ENCODE peak calls at places on chromosomes 7 and 10, in nine cellular contexts. D is left colon; A is non-pigmented ciliary epithelial cell; Z is RWPE1; X is H7; K is NCI-H2029 treated with DMSO at 0.1 percent for 48 hours; J is activated CD4-positive, alpha-beta T cell treated with anti-CD3 and anti-CD28 coated beads, Interleukin-2, amount 50 U/mL, for 4 hours; E is heart left ventricle; S is NCI-H2081. O is an unnamed sample.
A peak's percentile ranks its signal among the peaks of the same experiment; 100 is the strongest.

GRCh38 chr10:70508912-70509366 is 30.4 kb downstream of the PALD1 start:
- DNase-seq in D (peak; percentile 45), A (no peak), Z (no peak), X (peak; percentile 89), K (no peak), J (no peak), E (peak; percentile 74), S (peak; percentile 43), O (peak; percentile 20)

GRCh38 chr10:34403512-34403911 is 411.6 kb downstream of the PARD3 start:
- DNase-seq in D (no peak), A (no peak), Z (no peak), X (no peak), K (no peak), J (no peak), E (no peak), S (no peak), O (no peak)

GRCh38 chr7:66847879-66848810 is 72.9 kb upstream of the TMEM248 start:
- DNase-seq in D (no peak), A (peak; percentile 58), Z (peak; percentile 41), X (peak; percentile 46), K (no peak), J (no peak), E (no peak), S (peak; percentile 48), O (no peak)

GRCh38 chr7:78558571-78558970 is 760.0 kb downstream of the PHTF2 start:
- DNase-seq in D (no peak), A (no peak), Z (no peak), X (no peak), K (no peak), J (no peak), E (no peak), S (no peak), O (no peak)

GRCh38 chr7:40469481-40469880 is 334.7 kb downstream of the SUGCT start:
- DNase-seq in D (no peak), A (peak; percentile 78), Z (no peak), X (no peak), K (no peak), J (no peak), E (no peak), S (no peak), O (no peak)

GRCh38 chr7:2873146-2873545 is 29.0 kb upstream of the GNA12 start:
- DNase-seq in D (no peak), A (no peak), Z (no peak), X (no peak), K (peak; percentile 26), J (no peak), E (peak; percentile 50), S (no peak), O (no peak)

GRCh38 chr7:157488966-157489365 is 152.2 kb downstream of the DNAJB6 start:
- DNase-seq in D (no peak), A (no peak), Z (no peak), X (no peak), K (no peak), J (no peak), E (no peak), S (no peak), O (no peak)

GRCh38 chr10:130038019-130038555 is 72.5 kb downstream of the C10orf143 start:
- DNase-seq in D (no peak), A (no peak), Z (no peak), X (no peak), K (no peak), J (no peak), E (no peak), S (no peak), O (no peak)

GRCh38 chr7:10815546-10815945 is 158.1 kb upstream of the PHF14 start:
- DNase-seq in D (no peak), A (no peak), Z (no peak), X (no peak), K (peak; percentile 69), J (no peak), E (no peak), S (no peak), O (peak; percentile 6)

GRCh38 chr10:57018452-57018851 is 657.4 kb upstream of the ZWINT start:
- DNase-seq in D (no peak), A (no peak), Z (no peak), X (peak; percentile 7), K (no peak), J (no peak), E (no peak), S (no peak), O (no peak)

GRCh38 chr10:52986120-52986519 is 213.5 kb upstream of the MBL2 start:
- DNase-seq in D (no peak), A (no peak), Z (no peak), X (no peak), K (no peak), J (no peak), E (no peak), S (no peak), O (no peak)

GRCh38 chr7:22193361-22194016 is 163.5 kb downstream of the RAPGEF5 start:
- DNase-seq in D (no peak), A (peak; percentile 3), Z (no peak), X (peak; percentile 19), K (no peak), J (no peak), E (no peak), S (no peak), O (no peak)

GRCh38 chr10:131848296-131848695 is 52.5 kb upstream of the PPP2R2D start:
- DNase-seq in D (no peak), A (no peak), Z (no peak), X (no peak), K (no peak), J (no peak), E (no peak), S (no peak), O (no peak)

GRCh38 chr7:28705350-28705749 is 252.8 kb downstream of the TRIL start:
- DNase-seq in D (no peak), A (no peak), Z (no peak), X (no peak), K (no peak), J (no peak), E (no peak), S (no peak), O (no peak)

GRCh38 chr7:85479918-85480658 is 293.2 kb upstream of the SEMA3D start:
- DNase-seq in D (no peak), A (no peak), Z (no peak), X (no peak), K (no peak), J (no peak), E (no peak), S (no peak), O (no peak)

GRCh38 chr10:124991872-124992271 is 49.9 kb downstream of the ZRANB1 start:
- DNase-seq in D (no peak), A (no peak), Z (no peak), X (no peak), K (no peak), J (no peak), E (no peak), S (no peak), O (no peak)

GRCh38 chr7:39683216-39683845 is 60.0 kb downstream of the RALA start:
- DNase-seq in D (no peak), A (no peak), Z (peak; percentile 22), X (no peak), K (peak; percentile 6), J (no peak), E (no peak), S (no peak), O (no peak)

GRCh38 chr7:143390098-143390772 is 9.1 kb downstream of the ZYX start:
- DNase-seq in D (no peak), A (no peak), Z (no peak), X (peak; percentile 51), K (no peak), J (no peak), E (no peak), S (no peak), O (no peak)

GRCh38 chr10:113412161-113412560 is 140.7 kb upstream of the HABP2 start:
- DNase-seq in D (no peak), A (no peak), Z (no peak), X (no peak), K (no peak), J (no peak), E (no peak), S (no peak), O (no peak)

GRCh38 chr7:131921016-131921415 is 364.6 kb upstream of the PODXL start:
- DNase-seq in D (no peak), A (peak; percentile 6), Z (peak; percentile 10), X (no peak), K (no peak), J (no peak), E (no peak), S (no peak), O (no peak)

GRCh38 chr10:88150338-88150737 is 286.9 kb downstream of the PTEN start:
- DNase-seq in D (no peak), A (peak; percentile 59), Z (peak; percentile 74), X (no peak), K (no peak), J (no peak), E (no peak), S (no peak), O (no peak)

GRCh38 chr7:94252971-94253370 is 141.7 kb upstream of the COL1A2 start:
- DNase-seq in D (no peak), A (no peak), Z (no peak), X (no peak), K (no peak), J (no peak), E (no peak), S (no peak), O (no peak)

GRCh38 chr10:73908853-73909611 is 1.9 kb upstream of the PLAU start:
- DNase-seq in D (no peak), A (peak; percentile 93), Z (peak; percentile 85), X (no peak), K (no peak), J (peak; percentile 82), E (peak; percentile 69), S (no peak), O (no peak)

GRCh38 chr10:4763960-4764428 is 62.0 kb upstream of the AKR1E2 start:
- DNase-seq in D (no peak), A (no peak), Z (no peak), X (no peak), K (no peak), J (no peak), E (no peak), S (no peak), O (no peak)

GRCh38 chr10:33211123-33211878 is 123.2 kb downstream of the NRP1 start:
- DNase-seq in D (no peak), A (peak; percentile 61), Z (no peak), X (no peak), K (no peak), J (no peak), E (peak; percentile 80), S (no peak), O (no peak)

GRCh38 chr10:2246747-2247146 is 509.4 kb upstream of the ADARB2 start:
- DNase-seq in D (no peak), A (no peak), Z (peak; percentile 28), X (no peak), K (no peak), J (no peak), E (no peak), S (no peak), O (no peak)